ENCODE peak calls at places on chromosomes 5 and 9, in four cellular contexts. J, H, D and M are unnamed samples. For H3K79me2, the result is how much of the 10 kb centered on the place peaks cover.

GRCh38 chr5:141992349-141992963 is 20.4 kb downstream of the GNPDA1 start:
- DNase-seq in J (peak), D (peak), H (peak), M (no peak)

GRCh38 chr5:1551426-1551825 is 27.7 kb upstream of the LPCAT1 start:
- DNase-seq in H (peak), J (no peak), D (peak), M (no peak)

GRCh38 chr9:135032868-135033460 is 54.5 kb upstream of the OLFM1 start:
- DNase-seq in J (no peak), H (no peak), D (no peak), M (no peak)

GRCh38 chr5:40995816-40996586 is 75.1 kb downstream of the MROH2B start:
- DNase-seq in D (no peak), J (no peak), H (no peak), M (no peak)

GRCh38 chr9:122216798-122217418 is 11.8 kb downstream of the LHX6 start:
- DNase-seq in D (peak), H (no peak), J (no peak), M (no peak)

GRCh38 chr9:98575379-98576346 is 133.1 kb downstream of the GABBR2 start:
- DNase-seq in D (no peak), J (no peak), H (peak), M (peak)

GRCh38 chr5:142059304-142059940 is 46.6 kb upstream of the GNPDA1 start:
- DNase-seq in H (no peak), D (no peak), J (no peak), M (no peak)

GRCh38 chr5:113869611-113870010 is 356.1 kb downstream of the YTHDC2 start:
- DNase-seq in D (no peak), H (no peak), J (no peak), M (no peak)

GRCh38 chr9:97388721-97389238 is 23.1 kb upstream of the TDRD7 start:
- DNase-seq in J (no peak), D (no peak), H (no peak), M (peak)

GRCh38 chr5:92911293-92911692 is 669.7 kb downstream of the NR2F1-AS1 start:
- DNase-seq in H (no peak), D (no peak), J (no peak), M (no peak)

GRCh38 chr5:73254634-73255033 is 81.6 kb downstream of the TMEM174 start:
- DNase-seq in J (no peak), H (no peak), D (peak), M (no peak)
- TF ChIP-seq NRF1 in J (no peak), H (no peak), D (no peak), M (no peak)

DNA sequence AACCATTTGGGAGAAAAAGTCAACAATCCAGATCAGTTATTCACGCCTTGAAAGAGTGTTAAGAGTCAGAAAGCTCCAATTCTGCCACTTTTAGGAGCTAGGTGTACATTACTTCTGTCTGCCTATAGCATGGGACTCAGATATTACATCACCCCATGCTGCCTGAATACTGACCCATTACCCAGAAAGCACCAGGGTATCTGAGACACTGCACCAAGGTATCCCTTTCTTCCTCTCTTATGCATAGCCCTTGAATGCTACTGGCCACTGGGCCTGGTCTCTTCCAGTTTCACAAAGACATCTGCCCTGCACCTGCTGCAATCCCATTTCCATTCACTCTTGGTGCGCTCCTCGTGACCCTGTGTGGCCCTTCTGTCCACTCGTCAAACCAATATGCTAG is 2.6 kb downstream of the STRBP start:
- DNase-seq in J (no peak), H (peak), D (no peak), M (no peak)
- H3K79me2 ChIP-seq in J (under half), H (half or more), D (half or more), M (half or more)

GRCh38 chr5:137563646-137564474 is 64.7 kb upstream of the SPOCK1 start:
- DNase-seq in H (no peak), D (no peak), J (peak), M (no peak)
- TF ChIP-seq NRF1 in H (no peak), D (no peak), J (no peak), M (no peak)

GRCh38 chr9:33013962-33014664 is 11.0 kb upstream of the DNAJA1 start:
- DNase-seq in D (no peak), J (no peak), H (no peak), M (no peak)
- H3K79me2 ChIP-seq in D (under half), J (under half), H (under half), M (under half)

GRCh38 chr5:35903631-35904203 is 34.7 kb downstream of the CAPSL start:
- DNase-seq in J (no peak), H (no peak), D (no peak), M (no peak)
- TF ChIP-seq NRF1 in J (no peak), H (no peak), D (no peak), M (no peak)